ENCODE peak calls at places on chromosome 6, in four cellular contexts. O is NCI-H1092 treated with DMSO at 0.1 percent for 48 hours, G is NCI-H2029, D is T1000. E is an unnamed sample.
A peak's percentile ranks its signal among the peaks of the same experiment; 100 is the strongest.

GRCh38 chr6:54515013-54515412 is 206.8 kb downstream of the TINAG start:
- DNase-seq in O (peak; percentile 1), G (no peak), D (no peak), E (no peak)

GRCh38 chr6:20056350-20056992 is 155.8 kb downstream of the MBOAT1 start:
- DNase-seq in O (peak; percentile 67), G (peak; percentile 79), D (no peak), E (no peak)

GRCh38 chr6:10763006-10763405 is 15.4 kb downstream of the TMEM14B start:
- DNase-seq in O (no peak), G (no peak), D (no peak), E (no peak)

GRCh38 chr6:76264466-76264865 is 192.0 kb upstream of the IMPG1 start:
- DNase-seq in O (no peak), G (no peak), D (no peak), E (no peak)

GRCh38 chr6:112957526-112957916 is 610.4 kb downstream of the RFPL4B start:
- DNase-seq in O (no peak), G (no peak), D (no peak), E (no peak)

GRCh38 chr6:155349129-155349528 is 34.8 kb upstream of the TFB1M start:
- DNase-seq in O (no peak), G (no peak), D (no peak), E (no peak)

GRCh38 chr6:36668601-36669390 is 9.7 kb upstream of the CDKN1A start:
- DNase-seq in O (no peak), G (no peak), D (no peak), E (no peak)

GRCh38 chr6:11260249-11261038 is 28.0 kb upstream of the NEDD9 start:
- DNase-seq in O (no peak), G (no peak), D (no peak), E (no peak)

GRCh38 chr6:137911675-137912158 is 44.7 kb downstream of the TNFAIP3 start:
- DNase-seq in O (no peak), G (no peak), D (no peak), E (no peak)

GRCh38 chr6:29014729-29015608 is 9.9 kb upstream of the ZNF311 start:
- DNase-seq in O (no peak), G (no peak), D (no peak), E (no peak)

GRCh38 chr6:31083742-31084354 is 28.5 kb downstream of the C6orf15 start:
- DNase-seq in O (no peak), G (no peak), D (no peak), E (peak; percentile 36)

GRCh38 chr6:13005994-13006393 is 289.4 kb downstream of the PHACTR1 start:
- DNase-seq in O (peak; percentile 19), G (no peak), D (no peak), E (no peak)

GRCh38 chr6:12232339-12232738 is 57.8 kb upstream of the EDN1 start:
- DNase-seq in O (no peak), G (no peak), D (no peak), E (no peak)